ENCODE peak calls at places on chromosomes 13 and 19, in four cellular contexts. X is neural progenitor cell, V is DND-41, A is mesendoderm. U is an unnamed sample. For H3K79me2, the result is how much of the 10 kb centered on the place peaks cover.

GRCh38 chr19:40650749-40651305 is 39.6 kb downstream of the NUMBL start:
- DNase-seq in X (no peak), V (no peak), A (no peak), U (no peak)

GRCh38 chr19:53908933-53909415 is at the start of gene CACNG7:
- DNase-seq in X (peak), V (no peak), A (peak), U (no peak)

GRCh38 chr13:36681894-36682624 is 8.2 kb downstream of the SERTM1 start:
- DNase-seq in X (no peak), V (no peak), A (peak), U (no peak)

GRCh38 chr13:65026505-65026904 is 2203.6 kb downstream of the PCDH9 start:
- DNase-seq in X (no peak), V (no peak), A (no peak), U (no peak)

GRCh38 chr13:109152311-109152820 is 523.0 kb downstream of the MYO16 start:
- DNase-seq in X (no peak), V (no peak), A (peak), U (no peak)

GRCh38 chr19:18280247-18281081 is 958 bp downstream of the JUND start:
- DNase-seq in X (peak), V (peak), A (peak), U (peak)

GRCh38 chr19:35468637-35469036 is 20.6 kb downstream of the FFAR2 start:
- DNase-seq in X (peak), V (peak), A (peak), U (peak)

GRCh38 chr13:21040120-21040834 is 21.1 kb downstream of the LATS2 start:
- DNase-seq in X (no peak), V (no peak), A (no peak), U (no peak)

GRCh38 chr13:23856008-23856750 is 33.0 kb downstream of the MIPEP start:
- DNase-seq in X (no peak), V (no peak), A (peak), U (no peak)

GRCh38 chr19:8578642-8579265 is 1.5 kb upstream of the MYO1F start:
- DNase-seq in X (peak), V (peak), A (peak), U (peak)

GRCh38 chr13:93882086-93882651 is 597.3 kb downstream of the DCT start:
- DNase-seq in X (no peak), V (no peak), A (no peak), U (peak)

GRCh38 chr13:51844862-51845573 is at the start of gene TMEM272:
- DNase-seq in X (peak), V (peak), A (peak), U (peak)

GRCh38 chr13:41054919-41055619 is 6.2 kb upstream of the WBP4 start:
- DNase-seq in X (peak), V (no peak), A (peak), U (no peak)

GRCh38 chr19:1248454-1249297 is at the start of gene MIDN:
- DNase-seq in X (peak), V (no peak), A (peak), U (peak)

GRCh38 chr19:19541572-19541971 is 3.5 kb downstream of the CILP2 start:
- DNase-seq in X (no peak), V (no peak), A (no peak), U (no peak)

GRCh38 chr19:2888739-2889224 is 11.9 kb upstream of the ZNF57 start:
- DNase-seq in X (no peak), V (peak), A (no peak), U (no peak)

GRCh38 chr13:73366241-73366640 is 307.4 kb downstream of the KLF5 start:
- DNase-seq in X (no peak), V (no peak), A (no peak), U (peak)

GRCh38 chr13:76837811-76838210 is 48.4 kb downstream of the KCTD12 start:
- DNase-seq in X (no peak), V (no peak), A (no peak), U (no peak)

GRCh38 chr13:21011378-21011777 is 50.0 kb downstream of the LATS2 start:
- DNase-seq in X (no peak), V (no peak), A (no peak), U (no peak)

GRCh38 chr19:46514589-46515289 is 19.1 kb upstream of the PNMA8B start:
- DNase-seq in X (peak), V (no peak), A (no peak), U (no peak)

GRCh38 chr13:110565296-110565695 is 3.8 kb upstream of the RAB20 start:
- DNase-seq in X (no peak), V (no peak), A (peak), U (peak)

GRCh38 chr13:31159306-31159705 is 2.4 kb downstream of the HSPH1 start:
- DNase-seq in X (no peak), V (no peak), A (no peak), U (no peak)

GRCh38 chr13:114082849-114083645 is 49.4 kb downstream of the RASA3 start:
- DNase-seq in X (no peak), V (no peak), A (no peak), U (no peak)

GRCh38 chr19:10102787-10103236 is 334 bp upstream of the ANGPTL6 start:
- DNase-seq in X (no peak), V (no peak), A (no peak), U (no peak)

GRCh38 chr13:110121312-110122083 is 185.5 kb downstream of the COL4A1 start:
- DNase-seq in X (no peak), V (no peak), A (no peak), U (no peak)

GRCh38 chr19:51490676-51491075 is 10.9 kb downstream of the SIGLEC12 start:
- DNase-seq in X (no peak), V (no peak), A (no peak), U (no peak)

GRCh38 chr19:1377965-1378785 is 5.5 kb upstream of the NDUFS7 start:
- DNase-seq in X (no peak), V (no peak), A (no peak), U (no peak)

GRCh38 chr13:70568571-70568970 is 460.3 kb upstream of the KLHL1 start:
- DNase-seq in X (peak), V (no peak), A (peak), U (peak)

DNA sequence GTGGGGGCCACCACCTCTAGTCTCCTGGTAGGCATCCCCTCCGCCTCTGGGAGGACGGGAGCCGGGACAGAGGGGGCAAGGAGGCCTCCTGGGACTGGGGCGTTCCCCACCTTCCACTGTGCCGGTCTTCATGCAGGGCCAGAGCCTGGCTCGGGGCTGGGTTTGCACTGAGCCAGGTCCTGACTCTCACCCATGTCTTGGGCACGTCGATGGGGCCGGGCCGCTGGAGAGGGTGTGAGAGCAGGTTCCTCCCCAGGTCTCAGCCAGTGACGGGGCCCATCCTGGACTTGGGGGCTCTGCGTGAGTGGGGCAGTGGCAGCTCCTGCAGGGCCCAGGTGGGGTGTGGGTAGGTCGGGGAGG is 26.6 kb downstream of the ATP11A start:
- DNase-seq in X (no peak), V (no peak), A (no peak), U (no peak)
- H3K79me2 ChIP-seq in X (under half), V (half or more), A (under half), U (under half)

GRCh38 chr19:5205937-5206750 is 134.5 kb downstream of the PTPRS start:
- DNase-seq in X (no peak), V (no peak), A (no peak), U (no peak)
- H3K4me2 ChIP-seq in X (no peak), V (no peak), A (no peak), U (no peak)

GRCh38 chr13:90564566-90564965 is 782.9 kb upstream of the MIR17HG start:
- DNase-seq in X (no peak), V (no peak), A (no peak), U (no peak)
- H3K4me3 ChIP-seq in X (no peak), V (no peak), A (no peak), U (no peak)

GRCh38 chr13:98172570-98173405 is 4.3 kb downstream of the RNF113B start:
- DNase-seq in X (no peak), V (no peak), A (no peak), U (peak)

GRCh38 chr13:98173431-98173921 is 3.6 kb downstream of the RNF113B start:
- DNase-seq in X (peak), V (no peak), A (peak), U (peak)

GRCh38 chr13:98174321-98174720 is 2.7 kb downstream of the RNF113B start:
- DNase-seq in X (no peak), V (no peak), A (no peak), U (no peak)

GRCh38 chr13:98169331-98169730 is 7.7 kb downstream of the RNF113B start:
- DNase-seq in X (no peak), V (no peak), A (no peak), U (no peak)

DNA sequence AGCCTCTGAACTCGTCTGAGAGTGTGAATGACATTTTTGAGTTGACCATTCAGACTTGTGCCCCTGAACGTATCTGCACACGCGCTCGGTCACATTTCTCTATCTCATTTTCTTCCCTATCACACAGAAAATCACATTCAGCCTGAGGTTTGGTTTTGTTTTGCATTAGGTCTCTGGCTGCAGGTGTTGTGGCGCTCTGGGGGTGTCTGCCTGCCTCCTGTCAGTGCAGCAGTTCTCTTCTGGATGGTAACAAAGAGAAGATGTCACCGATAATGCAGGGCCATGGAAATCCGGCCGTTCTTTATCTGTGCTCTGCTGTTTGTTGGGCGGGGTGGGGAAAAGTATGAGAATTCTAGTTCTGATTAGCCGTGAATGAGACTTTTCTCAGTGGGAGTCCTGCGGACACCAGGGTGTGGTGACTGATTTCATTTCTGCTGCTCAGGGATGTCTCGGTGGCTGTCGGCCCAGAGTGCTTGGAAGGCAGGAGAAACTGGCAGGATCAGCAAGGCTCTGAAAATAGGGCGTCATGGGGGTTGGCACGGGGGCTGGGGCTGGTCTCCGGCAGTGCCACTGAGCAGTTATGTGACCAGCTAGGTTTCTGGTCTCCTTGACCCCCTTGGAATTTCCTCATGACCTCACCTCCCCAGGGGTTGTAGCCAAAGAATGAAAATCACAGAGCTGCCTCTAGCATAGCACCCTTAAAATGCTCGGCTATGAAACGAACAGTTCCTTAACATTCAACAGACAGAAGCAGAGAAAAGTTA is 5.1 kb downstream of the RNF113B start:
- DNase-seq in X (peak), V (no peak), A (peak), U (no peak)
- H3K79me2 ChIP-seq in X (half or more), V (under half), A (half or more), U (under half)

GRCh38 chr19:43704002-43704705 is 11.7 kb upstream of the IRGC start:
- DNase-seq in X (no peak), V (no peak), A (no peak), U (peak)
- H3K4me2 ChIP-seq in X (no peak), V (no peak), A (no peak), U (peak)

DNA sequence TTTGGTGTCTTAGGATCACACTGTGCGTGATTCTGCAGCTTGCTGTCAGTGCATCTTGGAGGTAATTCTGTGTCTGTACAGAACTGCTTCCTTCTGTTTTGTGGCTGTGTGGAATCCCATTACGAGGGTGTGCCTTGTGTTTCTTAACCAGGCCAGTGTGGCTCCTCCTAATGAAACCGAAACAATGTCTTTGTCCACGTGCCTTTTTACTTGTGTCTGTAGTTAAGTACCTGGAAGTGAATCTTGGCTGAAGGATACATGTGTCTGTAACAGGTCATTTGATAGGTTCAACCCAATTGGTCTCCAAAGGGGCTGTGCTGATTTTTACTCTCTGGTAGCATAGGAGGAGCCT is 13.1 kb downstream of the NOP53 start:
- DNase-seq in X (no peak), V (no peak), A (no peak), U (no peak)
- H3K4me3 ChIP-seq in X (no peak), V (no peak), A (no peak), U (no peak)

U was measured in PC-3.